ENCODE peak calls at places on chromosomes 5 and 9, in eight cellular contexts. One of them, this sample, is unnamed.

GRCh38 chr9:86946712-86947145 is 577 bp downstream of the GAS1 start:
- DNase-seq in SK-N-SH: peak
- DNase-seq in iPS DF 6.9: no peak
- DNase-seq in small intestine: peak
- DNase-seq in body of pancreas: peak
- DNase-seq in fibroblast of lung: peak
- DNase-seq in kidney: peak
- DNase-seq in OCI-LY7: no peak
- DNase-seq in this sample: no peak

GRCh38 chr9:132210472-132211145 is 48.8 kb downstream of the NTNG2 start:
- DNase-seq in OCI-LY7: no peak
- DNase-seq in SK-N-SH: no peak
- DNase-seq in kidney: no peak
- DNase-seq in body of pancreas: no peak
- DNase-seq in iPS DF 6.9: no peak
- DNase-seq in small intestine: no peak
- DNase-seq in fibroblast of lung: peak
- DNase-seq in this sample: peak

GRCh38 chr5:54621742-54622141 is 104.2 kb downstream of the SNX18 start:
- DNase-seq in kidney: no peak
- DNase-seq in OCI-LY7: no peak
- DNase-seq in SK-N-SH: no peak
- DNase-seq in small intestine: no peak
- DNase-seq in body of pancreas: no peak
- DNase-seq in fibroblast of lung: no peak
- DNase-seq in iPS DF 6.9: no peak
- DNase-seq in this sample: no peak

GRCh38 chr9:83956288-83957028 is 23.6 kb downstream of the HNRNPK start:
- DNase-seq in OCI-LY7: peak
- DNase-seq in kidney: peak
- DNase-seq in SK-N-SH: peak
- DNase-seq in small intestine: peak
- DNase-seq in fibroblast of lung: peak
- DNase-seq in body of pancreas: peak
- DNase-seq in iPS DF 6.9: no peak
- DNase-seq in this sample: peak

GRCh38 chr5:5025774-5026406 is 114.2 kb upstream of the ADAMTS16 start:
- DNase-seq in SK-N-SH: peak
- DNase-seq in body of pancreas: no peak
- DNase-seq in iPS DF 6.9: no peak
- DNase-seq in kidney: no peak
- DNase-seq in fibroblast of lung: no peak
- DNase-seq in small intestine: no peak
- DNase-seq in OCI-LY7: peak
- DNase-seq in this sample: no peak

GRCh38 chr9:113993838-113994540 is 84.1 kb downstream of the AMBP start:
- DNase-seq in OCI-LY7: no peak
- DNase-seq in body of pancreas: peak
- DNase-seq in iPS DF 6.9: no peak
- DNase-seq in small intestine: peak
- DNase-seq in kidney: peak
- DNase-seq in fibroblast of lung: peak
- DNase-seq in SK-N-SH: peak
- DNase-seq in this sample: peak

GRCh38 chr9:8895498-8896224 is 1096.1 kb upstream of the DMAC1 start:
- DNase-seq in OCI-LY7: peak
- DNase-seq in SK-N-SH: peak
- DNase-seq in small intestine: peak
- DNase-seq in iPS DF 6.9: no peak
- DNase-seq in kidney: no peak
- DNase-seq in fibroblast of lung: peak
- DNase-seq in body of pancreas: peak
- DNase-seq in this sample: peak

GRCh38 chr9:106799146-106799545 is 63.8 kb upstream of the ZNF462 start:
- DNase-seq in SK-N-SH: no peak
- DNase-seq in small intestine: no peak
- DNase-seq in iPS DF 6.9: peak
- DNase-seq in OCI-LY7: no peak
- DNase-seq in body of pancreas: no peak
- DNase-seq in kidney: no peak
- DNase-seq in fibroblast of lung: peak
- DNase-seq in this sample: peak

GRCh38 chr5:80254767-80255424 is 952 bp downstream of the SERINC5 start:
- DNase-seq in small intestine: peak
- DNase-seq in iPS DF 6.9: no peak
- DNase-seq in OCI-LY7: no peak
- DNase-seq in kidney: no peak
- DNase-seq in SK-N-SH: peak
- DNase-seq in fibroblast of lung: peak
- DNase-seq in body of pancreas: peak
- DNase-seq in this sample: peak

GRCh38 chr9:32524558-32525461 is 1.2 kb downstream of the RIGI start:
- DNase-seq in OCI-LY7: no peak
- DNase-seq in kidney: no peak
- DNase-seq in body of pancreas: peak
- DNase-seq in fibroblast of lung: peak
- DNase-seq in iPS DF 6.9: no peak
- DNase-seq in small intestine: peak
- DNase-seq in SK-N-SH: no peak
- DNase-seq in this sample: peak

GRCh38 chr5:14105717-14106435 is 37.3 kb upstream of the TRIO start:
- DNase-seq in fibroblast of lung: peak
- DNase-seq in small intestine: no peak
- DNase-seq in kidney: no peak
- DNase-seq in OCI-LY7: no peak
- DNase-seq in SK-N-SH: no peak
- DNase-seq in iPS DF 6.9: no peak
- DNase-seq in body of pancreas: peak
- DNase-seq in this sample: peak

GRCh38 chr5:177457239-177458121 is 10.9 kb downstream of the PRR7 start:
- DNase-seq in iPS DF 6.9: peak
- DNase-seq in kidney: peak
- DNase-seq in OCI-LY7: peak
- DNase-seq in small intestine: peak
- DNase-seq in SK-N-SH: peak
- DNase-seq in fibroblast of lung: peak
- DNase-seq in body of pancreas: peak
- DNase-seq in this sample: peak

GRCh38 chr5:179322071-179323025 is 22.9 kb downstream of the ADAMTS2 start:
- DNase-seq in small intestine: no peak
- DNase-seq in fibroblast of lung: peak
- DNase-seq in body of pancreas: no peak
- DNase-seq in SK-N-SH: no peak
- DNase-seq in iPS DF 6.9: no peak
- DNase-seq in OCI-LY7: no peak
- DNase-seq in kidney: peak
- DNase-seq in this sample: no peak

GRCh38 chr5:151155149-151155776 is 2.3 kb downstream of the ANXA6 start:
- DNase-seq in OCI-LY7: peak
- DNase-seq in fibroblast of lung: peak
- DNase-seq in kidney: no peak
- DNase-seq in small intestine: peak
- DNase-seq in body of pancreas: no peak
- DNase-seq in iPS DF 6.9: no peak
- DNase-seq in SK-N-SH: no peak
- DNase-seq in this sample: no peak

GRCh38 chr5:119022017-119022745 is 33.8 kb upstream of the DTWD2 start:
- DNase-seq in small intestine: peak
- DNase-seq in fibroblast of lung: peak
- DNase-seq in SK-N-SH: peak
- DNase-seq in iPS DF 6.9: no peak
- DNase-seq in OCI-LY7: peak
- DNase-seq in kidney: no peak
- DNase-seq in body of pancreas: no peak
- DNase-seq in this sample: peak

GRCh38 chr5:194102-194501 is 2.8 kb downstream of the LRRC14B start:
- DNase-seq in body of pancreas: no peak
- DNase-seq in OCI-LY7: no peak
- DNase-seq in kidney: peak
- DNase-seq in iPS DF 6.9: no peak
- DNase-seq in fibroblast of lung: no peak
- DNase-seq in small intestine: no peak
- DNase-seq in SK-N-SH: no peak
- DNase-seq in this sample: no peak

GRCh38 chr9:94847486-94847885 is 121.0 kb downstream of the AOPEP start:
- DNase-seq in body of pancreas: peak
- DNase-seq in small intestine: no peak
- DNase-seq in fibroblast of lung: peak
- DNase-seq in SK-N-SH: no peak
- DNase-seq in iPS DF 6.9: no peak
- DNase-seq in kidney: no peak
- DNase-seq in OCI-LY7: no peak
- DNase-seq in this sample: no peak

GRCh38 chr9:1978941-1979340 is 36.2 kb upstream of the SMARCA2 start:
- DNase-seq in fibroblast of lung: peak
- DNase-seq in iPS DF 6.9: no peak
- DNase-seq in SK-N-SH: peak
- DNase-seq in kidney: no peak
- DNase-seq in small intestine: no peak
- DNase-seq in OCI-LY7: no peak
- DNase-seq in body of pancreas: peak
- DNase-seq in this sample: peak

GRCh38 chr9:20303066-20303465 is 319.2 kb downstream of the MLLT3 start:
- DNase-seq in small intestine: no peak
- DNase-seq in SK-N-SH: no peak
- DNase-seq in body of pancreas: no peak
- DNase-seq in iPS DF 6.9: no peak
- DNase-seq in kidney: no peak
- DNase-seq in OCI-LY7: no peak
- DNase-seq in fibroblast of lung: no peak
- DNase-seq in this sample: no peak
- H3K27ac ChIP-seq in small intestine: no peak
- H3K27ac ChIP-seq in SK-N-SH: no peak
- H3K27ac ChIP-seq in body of pancreas: no peak
- H3K27ac ChIP-seq in iPS DF 6.9: no peak
- H3K27ac ChIP-seq in kidney: no peak
- H3K27ac ChIP-seq in OCI-LY7: no peak
- H3K27ac ChIP-seq in fibroblast of lung: no peak
- H3K27ac ChIP-seq in this sample: no peak

GRCh38 chr5:148094336-148094735 is 30.6 kb downstream of the SPINK5 start:
- DNase-seq in kidney: no peak
- DNase-seq in SK-N-SH: no peak
- DNase-seq in iPS DF 6.9: no peak
- DNase-seq in fibroblast of lung: no peak
- DNase-seq in OCI-LY7: no peak
- DNase-seq in small intestine: no peak
- DNase-seq in body of pancreas: no peak
- DNase-seq in this sample: no peak

GRCh38 chr5:148085934-148086333 is 22.2 kb downstream of the SPINK5 start:
- DNase-seq in SK-N-SH: no peak
- DNase-seq in fibroblast of lung: peak
- DNase-seq in body of pancreas: no peak
- DNase-seq in small intestine: no peak
- DNase-seq in kidney: no peak
- DNase-seq in iPS DF 6.9: no peak
- DNase-seq in OCI-LY7: no peak
- DNase-seq in this sample: no peak

GRCh38 chr5:148091991-148092964 is 28.5 kb downstream of the SPINK5 start:
- DNase-seq in kidney: no peak
- DNase-seq in SK-N-SH: no peak
- DNase-seq in small intestine: no peak
- DNase-seq in OCI-LY7: no peak
- DNase-seq in fibroblast of lung: peak
- DNase-seq in iPS DF 6.9: no peak
- DNase-seq in body of pancreas: no peak
- DNase-seq in this sample: no peak

GRCh38 chr5:148090200-148090599 is 26.4 kb downstream of the SPINK5 start:
- DNase-seq in OCI-LY7: no peak
- DNase-seq in iPS DF 6.9: no peak
- DNase-seq in small intestine: no peak
- DNase-seq in body of pancreas: no peak
- DNase-seq in kidney: no peak
- DNase-seq in SK-N-SH: no peak
- DNase-seq in fibroblast of lung: no peak
- DNase-seq in this sample: peak

DNA sequence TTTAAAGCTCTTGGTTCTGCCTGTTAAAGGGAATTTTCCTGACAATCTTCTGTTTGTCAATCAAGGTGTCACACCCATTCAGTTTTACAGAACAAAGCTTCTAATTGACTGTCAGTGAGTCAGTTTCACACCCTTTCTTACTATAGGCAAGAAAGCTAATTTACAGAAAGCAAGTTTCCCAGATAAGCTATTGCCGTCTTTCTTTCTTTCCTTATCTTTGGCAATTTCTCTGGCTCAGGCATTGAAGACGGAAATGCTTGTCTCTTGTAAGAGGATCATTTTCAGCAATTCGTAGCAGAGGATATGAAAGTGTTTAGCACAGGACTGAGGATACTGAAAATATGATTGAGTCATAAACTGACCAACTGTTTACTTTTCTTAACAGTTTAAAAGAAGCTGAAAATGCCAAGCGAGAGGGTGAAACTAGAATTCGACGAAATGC is 27.0 kb downstream of the SPINK5 start:
- DNase-seq in body of pancreas: no peak
- DNase-seq in fibroblast of lung: no peak
- DNase-seq in small intestine: no peak
- DNase-seq in SK-N-SH: no peak
- DNase-seq in kidney: no peak
- DNase-seq in OCI-LY7: no peak
- DNase-seq in iPS DF 6.9: no peak
- DNase-seq in this sample: peak
- H3K27ac ChIP-seq in body of pancreas: no peak
- H3K27ac ChIP-seq in fibroblast of lung: no peak
- H3K27ac ChIP-seq in small intestine: no peak
- H3K27ac ChIP-seq in SK-N-SH: no peak
- H3K27ac ChIP-seq in kidney: no peak
- H3K27ac ChIP-seq in OCI-LY7: no peak
- H3K27ac ChIP-seq in iPS DF 6.9: no peak
- H3K27ac ChIP-seq in this sample: peak

GRCh38 chr5:142920888-142921612 is 150.9 kb downstream of the ARHGAP26 start:
- DNase-seq in small intestine: peak
- DNase-seq in SK-N-SH: no peak
- DNase-seq in iPS DF 6.9: no peak
- DNase-seq in fibroblast of lung: no peak
- DNase-seq in body of pancreas: no peak
- DNase-seq in kidney: no peak
- DNase-seq in OCI-LY7: no peak
- DNase-seq in this sample: no peak
- H3K27ac ChIP-seq in small intestine: no peak
- H3K27ac ChIP-seq in SK-N-SH: no peak
- H3K27ac ChIP-seq in iPS DF 6.9: no peak
- H3K27ac ChIP-seq in fibroblast of lung: no peak
- H3K27ac ChIP-seq in body of pancreas: peak
- H3K27ac ChIP-seq in kidney: no peak
- H3K27ac ChIP-seq in OCI-LY7: no peak
- H3K27ac ChIP-seq in this sample: no peak

DNA sequence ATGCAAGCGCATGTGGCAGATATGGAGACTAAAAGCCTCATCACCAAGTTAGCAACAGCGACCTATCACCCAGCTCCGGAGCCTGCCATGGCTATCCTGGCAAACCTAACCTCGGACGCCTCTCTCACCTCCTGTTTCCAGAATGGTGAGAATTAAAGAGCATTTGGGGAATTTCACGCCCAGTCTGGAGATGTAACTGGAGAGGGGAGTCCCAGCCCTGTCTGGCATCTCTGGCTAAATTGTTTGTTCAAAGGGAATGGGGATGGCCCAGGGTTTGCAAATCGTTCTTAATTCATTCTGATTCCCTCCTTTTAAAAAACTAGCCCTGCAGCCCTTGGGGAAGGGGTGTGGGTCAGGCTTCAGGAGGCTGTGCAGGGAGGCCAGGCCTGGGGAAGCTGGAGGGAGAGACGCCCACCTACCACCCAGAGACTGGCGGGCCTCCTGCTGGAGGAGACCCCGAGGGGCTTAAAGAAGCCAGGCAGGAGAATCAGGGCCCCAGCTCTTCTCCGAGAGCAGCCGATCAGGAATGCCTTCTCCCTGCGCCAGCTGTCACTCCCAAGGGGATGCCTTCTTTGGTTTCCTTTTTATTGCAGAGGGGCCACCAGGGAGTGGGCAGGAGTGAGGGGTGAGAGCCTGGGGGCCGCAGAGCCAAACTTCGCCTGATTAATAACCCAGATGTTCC is 971 bp upstream of the COL5A1 start:
- DNase-seq in body of pancreas: no peak
- DNase-seq in OCI-LY7: no peak
- DNase-seq in kidney: no peak
- DNase-seq in fibroblast of lung: no peak
- DNase-seq in SK-N-SH: no peak
- DNase-seq in iPS DF 6.9: no peak
- DNase-seq in small intestine: no peak
- DNase-seq in this sample: no peak
- H3K27ac ChIP-seq in body of pancreas: no peak
- H3K27ac ChIP-seq in OCI-LY7: no peak
- H3K27ac ChIP-seq in kidney: no peak
- H3K27ac ChIP-seq in fibroblast of lung: peak
- H3K27ac ChIP-seq in SK-N-SH: peak
- H3K27ac ChIP-seq in iPS DF 6.9: no peak
- H3K27ac ChIP-seq in small intestine: peak
- H3K27ac ChIP-seq in this sample: no peak